ENCODE peak calls at places on chromosome 1, in seven cellular contexts. L is T-cell, O is PC-3, M is left cardiac atrium, C is memory B cell, T is BE2C, E is activated T-helper 1 cell treated with Interleukin-2 at 50 U/mL for 16 hours. K is an unnamed sample.

GRCh38 chr1:119773711-119774241 is 5.1 kb upstream of the HMGCS2 start:
- DNase-seq in M (no peak), O (peak; percentile 21), C (no peak), L (no peak), E (no peak), T (no peak), K (no peak)

GRCh38 chr1:185152187-185152767 is 4.5 kb downstream of the TRMT1L start:
- DNase-seq in E (no peak), L (no peak), T (no peak), O (no peak), C (no peak), M (no peak), K (no peak)

GRCh38 chr1:173255214-173255813 is 48.2 kb upstream of the TNFSF4 start:
- DNase-seq in L (no peak), M (no peak), T (peak; percentile 18), E (no peak), C (no peak), O (peak; percentile 90), K (peak; percentile 21)

GRCh38 chr1:193569696-193570269 is 383.4 kb upstream of the B3GALT2 start:
- DNase-seq in L (no peak), E (no peak), M (no peak), C (no peak), T (no peak), O (no peak), K (no peak)

GRCh38 chr1:41581216-41582003 is 96.9 kb upstream of the EDN2 start:
- DNase-seq in M (no peak), O (no peak), C (no peak), E (no peak), L (no peak), T (no peak), K (no peak)

GRCh38 chr1:202323731-202324130 is 18.0 kb downstream of the UBE2T start:
- DNase-seq in L (no peak), C (no peak), T (no peak), E (no peak), O (no peak), M (no peak), K (peak; percentile 73)

GRCh38 chr1:197808843-197809242 is 33.6 kb upstream of the DENND1B start:
- DNase-seq in O (no peak), M (no peak), C (no peak), E (no peak), T (no peak), L (no peak), K (no peak)

GRCh38 chr1:30088594-30089556 is 634.5 kb downstream of the MATN1 start:
- DNase-seq in T (peak; percentile 72), L (no peak), E (no peak), M (no peak), O (no peak), C (no peak), K (peak; percentile 87)

GRCh38 chr1:33082575-33083112 is 1.7 kb downstream of the AZIN2 start:
- DNase-seq in M (no peak), O (no peak), L (no peak), E (no peak), C (no peak), T (no peak), K (no peak)

GRCh38 chr1:111535256-111536191 is 32.1 kb upstream of the ADORA3 start:
- DNase-seq in T (no peak), C (no peak), M (no peak), L (no peak), E (no peak), O (no peak), K (no peak)

GRCh38 chr1:37762516-37762915 is 2.4 kb downstream of the EPHA10 start:
- DNase-seq in E (no peak), L (no peak), M (no peak), O (no peak), C (no peak), T (no peak), K (no peak)

GRCh38 chr1:22709891-22710687 is 550 bp upstream of the EPHB2 start:
- DNase-seq in O (peak; percentile 51), T (peak; percentile 65), C (no peak), M (peak; percentile 72), L (no peak), E (no peak), K (peak; percentile 59)

GRCh38 chr1:32828341-32828740 is 10.9 kb downstream of the S100PBP start:
- DNase-seq in T (no peak), O (peak; percentile 37), M (no peak), C (no peak), L (no peak), E (no peak), K (no peak)

GRCh38 chr1:15153184-15153841 is at the start of gene TMEM51:
- DNase-seq in T (peak; percentile 87), O (peak; percentile 77), M (peak; percentile 79), C (no peak), L (no peak), E (no peak), K (peak; percentile 47)

GRCh38 chr1:63108226-63108625 is 214.1 kb upstream of the FOXD3 start:
- DNase-seq in O (no peak), T (no peak), M (no peak), L (no peak), C (no peak), E (no peak), K (no peak)

GRCh38 chr1:208179850-208180416 is 64.3 kb downstream of the PLXNA2 start:
- DNase-seq in O (no peak), E (no peak), L (no peak), C (no peak), M (no peak), T (no peak), K (peak; percentile 6)

GRCh38 chr1:236854602-236854978 is 59.5 kb downstream of the MTR start:
- DNase-seq in E (no peak), C (no peak), T (no peak), M (no peak), O (peak; percentile 68), L (no peak), K (no peak)

GRCh38 chr1:43058545-43059360 is 100.1 kb upstream of the SLC2A1 start:
- DNase-seq in E (no peak), M (no peak), T (peak; percentile 67), O (peak; percentile 56), L (no peak), C (no peak), K (no peak)

GRCh38 chr1:41482001-41482765 is 2.3 kb downstream of the EDN2 start:
- DNase-seq in L (no peak), T (no peak), M (peak; percentile 57), C (no peak), O (peak; percentile 77), E (no peak), K (peak; percentile 81)

GRCh38 chr1:16631248-16632043 is 18.1 kb upstream of the NBPF1 start:
- DNase-seq in M (no peak), L (no peak), T (no peak), O (no peak), E (no peak), C (no peak), K (no peak)

GRCh38 chr1:145918992-145919939 is 749 bp upstream of the PEX11B start:
- DNase-seq in E (no peak), C (no peak), M (peak; percentile 69), O (peak; percentile 82), L (no peak), T (peak; percentile 39), K (peak; percentile 50)

GRCh38 chr1:160064746-160065145 is 5.2 kb downstream of the KCNJ10 start:
- DNase-seq in M (no peak), O (no peak), T (no peak), C (no peak), L (no peak), E (no peak), K (no peak)

GRCh38 chr1:81635816-81636215 is 164.9 kb upstream of the ADGRL2 start:
- DNase-seq in E (no peak), M (no peak), O (no peak), T (no peak), C (no peak), L (no peak), K (no peak)

GRCh38 chr1:58006421-58007032 is 540.0 kb downstream of the OMA1 start:
- DNase-seq in T (no peak), O (no peak), C (no peak), E (no peak), L (no peak), M (no peak), K (no peak)